ENCODE peak calls at places on chromosomes 13 and 19, in nine cellular contexts. E, S, T, O, B, C, A, I and Y are unnamed samples. For H3K9me3, the result is how much of the 10 kb centered on the place peaks cover.

GRCh38 chr13:92315265-92315664 is 911.3 kb upstream of the GPC6 start:
- ATAC-seq in E (no peak), S (no peak), T (no peak), O (no peak), B (no peak), C (no peak), A (no peak), I (no peak), Y (no peak)

GRCh38 chr19:49786432-49786831 is 19.6 kb downstream of the AP2A1 start:
- ATAC-seq in E (no peak), S (no peak), T (peak), O (no peak), B (peak), C (peak), A (peak), I (no peak), Y (peak)

GRCh38 chr19:18809149-18809978 is 18.3 kb upstream of the COMP start:
- ATAC-seq in E (peak), S (peak), T (no peak), O (peak), B (peak), C (peak), A (peak), I (no peak), Y (peak)

GRCh38 chr13:109422163-109422562 is 364.2 kb downstream of the IRS2 start:
- ATAC-seq in E (no peak), S (no peak), T (no peak), O (no peak), B (no peak), C (peak), A (no peak), I (no peak), Y (no peak)

GRCh38 chr19:55460670-55461258 is 678 bp downstream of the ISOC2 start:
- ATAC-seq in E (peak), S (peak), T (peak), O (peak), B (peak), C (peak), A (peak), I (no peak), Y (peak)

GRCh38 chr13:51928231-51928630 is 66.5 kb downstream of the CCDC70 start:
- ATAC-seq in E (peak), S (no peak), T (no peak), O (no peak), B (peak), C (no peak), A (no peak), I (no peak), Y (no peak)

GRCh38 chr19:17777840-17778620 is 16.9 kb upstream of the B3GNT3 start:
- ATAC-seq in E (peak), S (peak), T (peak), O (peak), B (peak), C (peak), A (peak), I (peak), Y (peak)

GRCh38 chr19:2081873-2082810 is 14.0 kb downstream of the MOB3A start:
- ATAC-seq in E (no peak), S (peak), T (no peak), O (no peak), B (no peak), C (peak), A (no peak), I (peak), Y (peak)

GRCh38 chr19:8361921-8362793 is 1.8 kb upstream of the ANGPTL4 start:
- ATAC-seq in E (peak), S (peak), T (peak), O (peak), B (peak), C (peak), A (peak), I (no peak), Y (peak)

GRCh38 chr19:46542428-46543230 is 47.0 kb upstream of the PNMA8B start:
- ATAC-seq in E (peak), S (peak), T (peak), O (peak), B (peak), C (peak), A (peak), I (peak), Y (peak)

GRCh38 chr19:54173951-54174817 is 1.2 kb upstream of the TMC4 start:
- ATAC-seq in E (no peak), S (no peak), T (peak), O (no peak), B (no peak), C (no peak), A (no peak), I (no peak), Y (no peak)

GRCh38 chr19:42441047-42441440 is 1.7 kb downstream of the CXCL17 start:
- ATAC-seq in E (no peak), S (peak), T (no peak), O (no peak), B (no peak), C (peak), A (no peak), I (no peak), Y (no peak)

GRCh38 chr19:48654299-48655059 is 8.5 kb upstream of the CA11 start:
- ATAC-seq in E (no peak), S (no peak), T (no peak), O (no peak), B (no peak), C (no peak), A (no peak), I (no peak), Y (no peak)

GRCh38 chr13:93736909-93737308 is 510.3 kb downstream of the GPC6 start:
- ATAC-seq in E (no peak), S (peak), T (no peak), O (no peak), B (no peak), C (no peak), A (no peak), I (no peak), Y (no peak)

GRCh38 chr13:110006304-110006703 is 219.9 kb upstream of the IRS2 start:
- ATAC-seq in E (no peak), S (peak), T (no peak), O (no peak), B (peak), C (no peak), A (peak), I (no peak), Y (no peak)

GRCh38 chr19:18173054-18173571 is 500 bp upstream of the IFI30 start:
- ATAC-seq in E (peak), S (peak), T (no peak), O (peak), B (peak), C (peak), A (no peak), I (peak), Y (peak)

GRCh38 chr19:37217533-37217854 is 520 bp upstream of the ZNF383 start:
- ATAC-seq in E (no peak), S (no peak), T (no peak), O (no peak), B (no peak), C (no peak), A (no peak), I (no peak), Y (no peak)

GRCh38 chr13:39955560-39955959 is 300.1 kb downstream of the COG6 start:
- ATAC-seq in E (no peak), S (no peak), T (no peak), O (no peak), B (no peak), C (no peak), A (no peak), I (no peak), Y (no peak)

GRCh38 chr19:18317998-18318800 is 4.7 kb downstream of the LSM4 start:
- ATAC-seq in E (peak), S (peak), T (no peak), O (no peak), B (no peak), C (no peak), A (no peak), I (no peak), Y (no peak)

GRCh38 chr13:22017226-22017625 is 346.4 kb downstream of the FGF9 start:
- ATAC-seq in E (no peak), S (peak), T (no peak), O (no peak), B (no peak), C (no peak), A (no peak), I (peak), Y (no peak)

GRCh38 chr13:64810701-64811258 is 2419.4 kb downstream of the PCDH9 start:
- ATAC-seq in E (no peak), S (no peak), T (no peak), O (no peak), B (no peak), C (no peak), A (peak), I (no peak), Y (no peak)

GRCh38 chr13:92473736-92474465 is 752.7 kb upstream of the GPC6 start:
- ATAC-seq in E (no peak), S (no peak), T (no peak), O (no peak), B (no peak), C (no peak), A (no peak), I (no peak), Y (no peak)

GRCh38 chr19:5355076-5355475 is 14.5 kb upstream of the PTPRS start:
- ATAC-seq in E (no peak), S (no peak), T (peak), O (no peak), B (no peak), C (no peak), A (no peak), I (no peak), Y (no peak)

GRCh38 chr13:48839171-48839570 is 136.5 kb upstream of the FNDC3A start:
- ATAC-seq in E (no peak), S (no peak), T (no peak), O (no peak), B (no peak), C (no peak), A (no peak), I (no peak), Y (no peak)

GRCh38 chr19:18504886-18505610 is 16.8 kb downstream of the ELL start:
- ATAC-seq in E (no peak), S (peak), T (no peak), O (no peak), B (no peak), C (no peak), A (peak), I (no peak), Y (no peak)

GRCh38 chr13:67841071-67841470 is 610.9 kb upstream of the PCDH9 start:
- ATAC-seq in E (no peak), S (no peak), T (no peak), O (no peak), B (no peak), C (no peak), A (no peak), I (no peak), Y (no peak)

GRCh38 chr13:48679941-48680630 is 26.4 kb downstream of the CYSLTR2 start:
- ATAC-seq in E (no peak), S (no peak), T (no peak), O (no peak), B (no peak), C (no peak), A (no peak), I (no peak), Y (no peak)

DNA sequence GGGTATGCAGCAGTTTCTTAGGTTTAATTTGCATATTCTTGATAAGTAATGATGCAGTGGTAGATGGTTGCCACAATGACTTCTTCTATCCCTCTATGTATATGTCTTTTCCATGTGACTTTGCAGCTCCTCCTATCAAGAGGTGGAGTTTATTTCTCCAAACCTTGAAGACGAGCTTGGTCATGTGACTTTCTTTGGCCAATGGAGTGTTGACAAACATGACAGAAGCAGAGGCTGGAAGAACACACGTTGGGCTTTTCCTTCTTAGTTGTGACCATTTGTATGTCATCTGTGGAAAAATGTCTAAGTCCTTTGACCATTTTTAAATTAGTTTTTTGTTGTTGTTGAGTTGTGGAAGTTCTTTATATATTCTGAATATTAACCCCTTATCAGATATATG is 32.3 kb downstream of the ZNF333 start:
- ATAC-seq in E (no peak), S (no peak), T (no peak), O (no peak), B (no peak), C (no peak), A (no peak), I (no peak), Y (no peak)
- H3K9me3 ChIP-seq in E (under half), S (under half), T (under half), O (under half), B (half or more), C (half or more), A (under half), I (half or more), Y (half or more)

DNA sequence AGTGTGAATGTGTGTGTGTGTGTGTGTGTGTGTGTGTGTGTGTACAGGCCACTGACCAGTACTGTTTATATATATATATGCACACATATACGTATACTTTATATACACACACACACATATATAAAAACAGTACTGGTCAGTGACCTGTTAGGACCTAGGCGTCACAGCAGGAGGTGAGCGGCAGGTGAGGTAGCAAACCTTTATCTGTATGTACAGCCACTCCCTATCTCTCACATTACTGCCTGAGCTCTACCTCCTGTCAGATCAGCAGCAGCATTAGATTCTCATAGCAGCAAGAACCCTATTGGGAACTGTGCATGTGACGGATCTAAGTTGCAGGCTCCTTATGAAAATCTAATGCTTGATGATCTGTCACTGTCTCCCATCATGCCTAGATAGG is 34.5 kb downstream of the TBC1D4 start:
- ATAC-seq in E (no peak), S (no peak), T (no peak), O (no peak), B (no peak), C (no peak), A (no peak), I (no peak), Y (no peak)
- H3K4me3 ChIP-seq in E (no peak), S (no peak), T (no peak), O (no peak), B (no peak), C (no peak), A (no peak), I (no peak), Y (no peak)

GRCh38 chr13:23899555-23899954 is 2.3 kb upstream of the C1QTNF9B start:
- ATAC-seq in E (peak), S (peak), T (no peak), O (no peak), B (no peak), C (peak), A (peak), I (peak), Y (no peak)
- H3K9me3 ChIP-seq in E (under half), S (under half), T (under half), O (under half), B (under half), C (under half), A (under half), I (under half), Y (under half)

DNA sequence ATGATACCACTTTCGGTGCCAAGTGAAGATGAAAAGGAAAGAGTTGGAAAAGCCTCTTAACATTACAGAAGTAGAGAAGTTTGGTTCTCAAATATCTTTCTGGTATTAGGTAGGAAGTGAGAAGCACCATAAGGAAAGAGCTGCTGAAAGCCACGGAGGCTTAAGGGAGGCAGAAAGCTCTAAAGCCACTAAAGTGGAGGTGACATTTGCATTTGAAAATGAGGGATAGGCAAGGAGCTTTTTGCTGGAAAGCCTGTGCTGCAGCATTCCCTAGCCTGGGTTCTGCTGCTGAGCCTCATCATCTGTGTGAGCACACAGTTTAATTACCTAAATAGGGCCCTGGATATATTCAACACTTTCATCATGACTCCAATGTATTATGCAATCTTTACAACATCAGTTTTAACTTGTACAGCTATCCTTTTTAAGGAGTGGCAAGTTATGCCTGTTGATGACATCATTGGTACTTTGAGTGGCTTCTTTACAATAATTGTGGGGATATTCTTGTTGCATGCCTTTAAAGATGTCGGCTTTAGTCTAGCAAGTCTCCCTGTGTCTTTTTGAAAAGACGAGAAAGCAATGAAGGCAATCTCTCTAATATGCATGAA is 315.4 kb downstream of the RBM26 start:
- ATAC-seq in E (no peak), S (no peak), T (no peak), O (no peak), B (no peak), C (no peak), A (no peak), I (no peak), Y (no peak)
- H3K4me3 ChIP-seq in E (no peak), S (no peak), T (no peak), O (no peak), B (no peak), C (no peak), A (no peak), I (no peak), Y (no peak)

GRCh38 chr19:34757441-34757840 is 15.6 kb downstream of the ZNF599 start:
- ATAC-seq in E (no peak), S (no peak), T (no peak), O (no peak), B (no peak), C (no peak), A (no peak), I (no peak), Y (no peak)
- H3K9me3 ChIP-seq in E (under half), S (under half), T (half or more), O (under half), B (half or more), C (half or more), A (under half), I (half or more), Y (half or more)

DNA sequence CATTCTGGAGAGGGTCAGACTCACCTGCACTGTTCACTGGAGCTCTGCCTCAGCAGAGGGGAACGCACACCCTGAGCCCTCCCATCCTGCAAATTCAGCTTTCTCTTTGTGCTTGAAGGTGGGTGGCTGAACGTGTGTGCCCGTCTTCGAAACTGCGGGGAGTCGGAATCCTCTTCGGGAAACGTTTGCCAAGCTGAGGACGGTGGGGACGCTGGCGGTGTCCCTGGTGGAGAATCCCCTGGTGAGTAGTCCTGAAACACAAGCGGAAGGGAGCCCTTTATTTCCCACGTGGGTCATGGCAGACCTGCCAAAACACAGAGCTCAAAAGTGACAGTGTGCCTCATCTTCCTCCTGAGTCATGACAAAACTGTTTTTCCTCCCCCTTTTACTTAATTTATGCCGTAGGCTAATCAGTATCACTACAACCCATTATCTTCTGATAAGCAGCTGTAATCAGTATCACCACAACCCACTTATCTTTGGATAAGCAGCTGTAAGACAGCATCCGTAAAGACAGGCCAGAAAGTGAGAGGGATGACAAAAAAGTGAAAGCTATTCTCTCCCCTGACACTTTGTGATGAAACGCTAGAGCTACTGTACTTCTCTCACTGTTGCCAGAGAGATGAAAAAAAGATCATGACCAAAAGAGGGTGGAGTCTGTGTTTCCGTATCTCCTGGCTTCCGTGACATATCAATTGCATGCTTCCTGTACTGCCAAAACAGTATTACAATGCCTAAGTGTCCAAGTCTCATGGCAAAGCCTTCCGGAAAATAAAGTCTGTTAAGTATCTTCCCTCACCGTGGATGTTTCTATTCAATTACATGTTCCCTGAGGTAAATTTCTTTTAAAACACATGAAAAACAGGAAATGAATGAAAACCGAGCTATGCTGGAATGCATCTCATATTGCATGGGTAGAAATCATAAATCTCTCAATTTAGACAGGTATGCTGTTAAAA is 155.5 kb downstream of the TBC1D4 start:
- ATAC-seq in E (peak), S (peak), T (no peak), O (peak), B (peak), C (peak), A (no peak), I (peak), Y (no peak)
- H3K4me3 ChIP-seq in E (no peak), S (no peak), T (no peak), O (no peak), B (peak), C (peak), A (no peak), I (peak), Y (peak)